ENCODE peak calls at places on chromosomes 3 and 15, in eight cellular contexts. One of them, this sample, is unnamed.
A peak's percentile ranks its signal among the peaks of the same experiment; 100 is the strongest.

GRCh38 chr3:187870360-187871203 is 125.3 kb upstream of the BCL6 start:
- DNase-seq in fibroblast of lung: no peak
- DNase-seq in adrenal gland: no peak
- DNase-seq in uterus: no peak
- DNase-seq in IMR-90: no peak
- DNase-seq in Jurkat, Clone E6-1: no peak
- DNase-seq in hepatocyte: no peak
- DNase-seq in MM.1S: no peak
- DNase-seq in this sample: no peak

GRCh38 chr3:15476378-15476777 is 45.1 kb downstream of the COLQ start:
- DNase-seq in Jurkat, Clone E6-1: no peak
- DNase-seq in adrenal gland: no peak
- DNase-seq in hepatocyte: peak; percentile 21
- DNase-seq in MM.1S: no peak
- DNase-seq in fibroblast of lung: no peak
- DNase-seq in IMR-90: peak; percentile 61
- DNase-seq in uterus: no peak
- DNase-seq in this sample: peak; percentile 17

GRCh38 chr3:125001557-125002413 is 54.0 kb downstream of the HEG1 start:
- DNase-seq in uterus: no peak
- DNase-seq in adrenal gland: no peak
- DNase-seq in hepatocyte: peak; percentile 61
- DNase-seq in Jurkat, Clone E6-1: no peak
- DNase-seq in MM.1S: no peak
- DNase-seq in fibroblast of lung: no peak
- DNase-seq in IMR-90: no peak
- DNase-seq in this sample: no peak

GRCh38 chr3:20904674-20905073 is 718.7 kb upstream of the SGO1 start:
- DNase-seq in fibroblast of lung: no peak
- DNase-seq in adrenal gland: no peak
- DNase-seq in Jurkat, Clone E6-1: no peak
- DNase-seq in hepatocyte: no peak
- DNase-seq in uterus: no peak
- DNase-seq in IMR-90: no peak
- DNase-seq in MM.1S: no peak
- DNase-seq in this sample: no peak

GRCh38 chr3:88462241-88462640 is 312.5 kb downstream of the C3orf38 start:
- DNase-seq in hepatocyte: no peak
- DNase-seq in adrenal gland: no peak
- DNase-seq in fibroblast of lung: peak; percentile 2
- DNase-seq in MM.1S: no peak
- DNase-seq in uterus: no peak
- DNase-seq in Jurkat, Clone E6-1: no peak
- DNase-seq in IMR-90: no peak
- DNase-seq in this sample: peak; percentile 52

GRCh38 chr3:149307435-149307783 is 26.0 kb downstream of the TM4SF18 start:
- DNase-seq in adrenal gland: no peak
- DNase-seq in Jurkat, Clone E6-1: no peak
- DNase-seq in fibroblast of lung: no peak
- DNase-seq in hepatocyte: no peak
- DNase-seq in uterus: no peak
- DNase-seq in MM.1S: no peak
- DNase-seq in IMR-90: no peak
- DNase-seq in this sample: no peak

GRCh38 chr15:26879770-26880169 is 12.9 kb downstream of the GABRA5 start:
- DNase-seq in Jurkat, Clone E6-1: no peak
- DNase-seq in adrenal gland: no peak
- DNase-seq in IMR-90: no peak
- DNase-seq in fibroblast of lung: no peak
- DNase-seq in MM.1S: no peak
- DNase-seq in hepatocyte: no peak
- DNase-seq in uterus: no peak
- DNase-seq in this sample: no peak

GRCh38 chr3:162292409-162292808 is 795.8 kb downstream of the OTOL1 start:
- DNase-seq in MM.1S: no peak
- DNase-seq in hepatocyte: no peak
- DNase-seq in IMR-90: no peak
- DNase-seq in fibroblast of lung: no peak
- DNase-seq in adrenal gland: no peak
- DNase-seq in Jurkat, Clone E6-1: no peak
- DNase-seq in uterus: no peak
- DNase-seq in this sample: peak; percentile 3

GRCh38 chr15:44489464-44489863 is 47.5 kb upstream of the EIF3J start:
- DNase-seq in adrenal gland: no peak
- DNase-seq in Jurkat, Clone E6-1: no peak
- DNase-seq in uterus: no peak
- DNase-seq in MM.1S: no peak
- DNase-seq in hepatocyte: no peak
- DNase-seq in IMR-90: peak; percentile 94
- DNase-seq in fibroblast of lung: peak; percentile 83
- DNase-seq in this sample: peak; percentile 88

GRCh38 chr15:95492388-95493070 is 838.0 kb upstream of the NR2F2 start:
- DNase-seq in fibroblast of lung: no peak
- DNase-seq in IMR-90: no peak
- DNase-seq in hepatocyte: peak; percentile 41
- DNase-seq in uterus: no peak
- DNase-seq in Jurkat, Clone E6-1: no peak
- DNase-seq in adrenal gland: no peak
- DNase-seq in MM.1S: no peak
- DNase-seq in this sample: no peak

GRCh38 chr15:46815765-46816164 is 901.5 kb upstream of the SEMA6D start:
- DNase-seq in adrenal gland: peak; percentile 16
- DNase-seq in uterus: no peak
- DNase-seq in IMR-90: no peak
- DNase-seq in Jurkat, Clone E6-1: no peak
- DNase-seq in hepatocyte: peak; percentile 18
- DNase-seq in fibroblast of lung: no peak
- DNase-seq in MM.1S: no peak
- DNase-seq in this sample: no peak

GRCh38 chr3:42686832-42687650 is 1.7 kb downstream of the KLHL40 start:
- DNase-seq in MM.1S: no peak
- DNase-seq in IMR-90: no peak
- DNase-seq in adrenal gland: no peak
- DNase-seq in Jurkat, Clone E6-1: no peak
- DNase-seq in uterus: no peak
- DNase-seq in fibroblast of lung: no peak
- DNase-seq in hepatocyte: no peak
- DNase-seq in this sample: no peak

GRCh38 chr15:99252326-99252725 is 1.0 kb downstream of the LRRC28 start:
- DNase-seq in MM.1S: no peak
- DNase-seq in hepatocyte: no peak
- DNase-seq in fibroblast of lung: no peak
- DNase-seq in uterus: no peak
- DNase-seq in Jurkat, Clone E6-1: no peak
- DNase-seq in IMR-90: no peak
- DNase-seq in adrenal gland: no peak
- DNase-seq in this sample: no peak

GRCh38 chr15:59968314-59968713 is 35.8 kb upstream of the FOXB1 start:
- DNase-seq in Jurkat, Clone E6-1: no peak
- DNase-seq in IMR-90: no peak
- DNase-seq in adrenal gland: no peak
- DNase-seq in uterus: no peak
- DNase-seq in MM.1S: no peak
- DNase-seq in fibroblast of lung: no peak
- DNase-seq in hepatocyte: no peak
- DNase-seq in this sample: no peak

GRCh38 chr3:113136071-113136470 is 75.3 kb upstream of the BOC start:
- DNase-seq in MM.1S: peak; percentile 33
- DNase-seq in IMR-90: peak; percentile 27
- DNase-seq in uterus: no peak
- DNase-seq in fibroblast of lung: peak; percentile 56
- DNase-seq in Jurkat, Clone E6-1: peak; percentile 8
- DNase-seq in adrenal gland: no peak
- DNase-seq in hepatocyte: peak; percentile 29
- DNase-seq in this sample: peak; percentile 55

GRCh38 chr3:122190525-122190924 is 7.1 kb downstream of the CASR start:
- DNase-seq in Jurkat, Clone E6-1: no peak
- DNase-seq in MM.1S: no peak
- DNase-seq in hepatocyte: no peak
- DNase-seq in fibroblast of lung: no peak
- DNase-seq in IMR-90: no peak
- DNase-seq in adrenal gland: no peak
- DNase-seq in uterus: no peak
- DNase-seq in this sample: no peak

GRCh38 chr15:68372291-68372811 is 59.6 kb downstream of the ITGA11 start:
- DNase-seq in uterus: peak; percentile 20
- DNase-seq in IMR-90: no peak
- DNase-seq in MM.1S: no peak
- DNase-seq in adrenal gland: peak; percentile 16
- DNase-seq in hepatocyte: no peak
- DNase-seq in fibroblast of lung: peak; percentile 33
- DNase-seq in Jurkat, Clone E6-1: no peak
- DNase-seq in this sample: peak; percentile 56

GRCh38 chr3:17431004-17431403 is 311.4 kb downstream of the TBC1D5 start:
- DNase-seq in adrenal gland: no peak
- DNase-seq in MM.1S: peak; percentile 33
- DNase-seq in Jurkat, Clone E6-1: peak; percentile 20
- DNase-seq in hepatocyte: peak; percentile 30
- DNase-seq in uterus: no peak
- DNase-seq in IMR-90: peak; percentile 53
- DNase-seq in fibroblast of lung: peak; percentile 67
- DNase-seq in this sample: peak; percentile 72

GRCh38 chr3:52408466-52408865 is 36.4 kb downstream of the SEMA3G start:
- DNase-seq in adrenal gland: no peak
- DNase-seq in hepatocyte: no peak
- DNase-seq in IMR-90: no peak
- DNase-seq in fibroblast of lung: no peak
- DNase-seq in Jurkat, Clone E6-1: no peak
- DNase-seq in uterus: no peak
- DNase-seq in MM.1S: no peak
- DNase-seq in this sample: no peak

GRCh38 chr3:187352581-187353575 is 15.3 kb upstream of the RTP4 start:
- DNase-seq in adrenal gland: no peak
- DNase-seq in IMR-90: peak; percentile 7
- DNase-seq in uterus: no peak
- DNase-seq in Jurkat, Clone E6-1: no peak
- DNase-seq in hepatocyte: peak; percentile 35
- DNase-seq in MM.1S: no peak
- DNase-seq in fibroblast of lung: no peak
- DNase-seq in this sample: peak; percentile 19

GRCh38 chr3:134332344-134332743 is 41.9 kb downstream of the AMOTL2 start:
- DNase-seq in uterus: no peak
- DNase-seq in Jurkat, Clone E6-1: no peak
- DNase-seq in hepatocyte: no peak
- DNase-seq in fibroblast of lung: no peak
- DNase-seq in IMR-90: no peak
- DNase-seq in adrenal gland: no peak
- DNase-seq in MM.1S: no peak
- DNase-seq in this sample: no peak

GRCh38 chr3:134333522-134334181 is 40.6 kb downstream of the AMOTL2 start:
- DNase-seq in uterus: no peak
- DNase-seq in MM.1S: no peak
- DNase-seq in IMR-90: peak; percentile 70
- DNase-seq in Jurkat, Clone E6-1: no peak
- DNase-seq in fibroblast of lung: peak; percentile 31
- DNase-seq in hepatocyte: peak; percentile 63
- DNase-seq in adrenal gland: no peak
- DNase-seq in this sample: peak; percentile 80

GRCh38 chr3:134336587-134336986 is 37.7 kb downstream of the AMOTL2 start:
- DNase-seq in uterus: no peak
- DNase-seq in IMR-90: peak; percentile 75
- DNase-seq in hepatocyte: peak; percentile 62
- DNase-seq in MM.1S: no peak
- DNase-seq in fibroblast of lung: peak; percentile 83
- DNase-seq in Jurkat, Clone E6-1: no peak
- DNase-seq in adrenal gland: no peak
- DNase-seq in this sample: peak; percentile 84

GRCh38 chr3:134334901-134335280 is 39.4 kb downstream of the AMOTL2 start:
- DNase-seq in MM.1S: no peak
- DNase-seq in hepatocyte: no peak
- DNase-seq in uterus: no peak
- DNase-seq in Jurkat, Clone E6-1: no peak
- DNase-seq in adrenal gland: no peak
- DNase-seq in fibroblast of lung: no peak
- DNase-seq in IMR-90: no peak
- DNase-seq in this sample: no peak

DNA sequence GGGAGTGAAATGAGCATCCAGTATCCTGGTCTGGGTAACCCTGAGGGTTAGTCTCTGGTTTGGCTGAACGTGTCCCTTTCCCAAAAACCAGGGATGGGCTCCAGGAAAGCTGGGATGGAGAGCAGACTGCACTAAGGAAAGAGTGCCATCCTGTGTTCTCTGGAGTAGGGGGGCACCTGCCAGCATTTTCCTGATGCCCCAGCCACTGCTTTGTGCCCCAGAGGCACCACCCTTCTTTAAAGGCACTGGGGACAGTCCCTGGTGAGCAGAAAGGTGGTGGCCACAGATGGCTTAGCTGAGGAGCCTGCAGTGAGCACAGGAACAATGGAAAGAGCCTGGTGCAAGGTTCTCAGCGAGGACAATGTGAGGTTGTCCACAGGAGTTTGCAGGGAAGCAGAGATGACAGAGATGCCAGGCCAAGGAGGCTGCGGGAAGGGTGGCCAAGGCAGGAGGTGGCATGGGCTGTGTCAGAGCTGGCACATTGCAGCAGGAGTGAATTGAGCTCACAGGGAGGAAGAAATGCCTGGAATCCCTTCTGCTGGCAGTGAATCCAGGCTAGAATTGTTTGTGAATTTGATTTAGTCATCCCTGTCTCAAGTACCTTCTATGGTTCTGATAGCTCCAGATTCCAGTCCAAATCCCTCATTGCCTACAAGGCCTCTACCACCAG is 39.9 kb downstream of the AMOTL2 start:
- DNase-seq in hepatocyte: no peak
- DNase-seq in adrenal gland: no peak
- DNase-seq in fibroblast of lung: no peak
- DNase-seq in IMR-90: peak; percentile 47
- DNase-seq in MM.1S: no peak
- DNase-seq in Jurkat, Clone E6-1: no peak
- DNase-seq in uterus: no peak
- DNase-seq in this sample: no peak
- H3K4me3 ChIP-seq in hepatocyte: no peak overlapping the region
- H3K4me3 ChIP-seq in adrenal gland: no peak overlapping the region
- H3K4me3 ChIP-seq in fibroblast of lung: no peak overlapping the region
- H3K4me3 ChIP-seq in IMR-90: no peak overlapping the region
- H3K4me3 ChIP-seq in MM.1S: no peak overlapping the region
- H3K4me3 ChIP-seq in Jurkat, Clone E6-1: no peak overlapping the region
- H3K4me3 ChIP-seq in uterus: no peak overlapping the region
- H3K4me3 ChIP-seq in this sample: no peak overlapping the region

GRCh38 chr3:131503328-131503650 is 518 bp upstream of the MRPL3 start:
- DNase-seq in fibroblast of lung: no peak
- DNase-seq in Jurkat, Clone E6-1: no peak
- DNase-seq in MM.1S: no peak
- DNase-seq in uterus: no peak
- DNase-seq in IMR-90: no peak
- DNase-seq in adrenal gland: no peak
- DNase-seq in hepatocyte: no peak
- DNase-seq in this sample: no peak
- H3K4me3 ChIP-seq in fibroblast of lung: peak overlapping the region; percentile 64
- H3K4me3 ChIP-seq in Jurkat, Clone E6-1: peak overlapping the region; percentile 95
- H3K4me3 ChIP-seq in MM.1S: peak overlapping the region; percentile 82
- H3K4me3 ChIP-seq in uterus: peak overlapping the region; percentile 67
- H3K4me3 ChIP-seq in IMR-90: peak overlapping the region; percentile 96
- H3K4me3 ChIP-seq in adrenal gland: peak overlapping the region; percentile 84
- H3K4me3 ChIP-seq in hepatocyte: peak overlapping the region; percentile 38
- H3K4me3 ChIP-seq in this sample: peak overlapping the region; percentile 95

GRCh38 chr3:32913790-32914446 is 37.5 kb upstream of the CCR4 start:
- DNase-seq in adrenal gland: no peak
- DNase-seq in MM.1S: no peak
- DNase-seq in IMR-90: no peak
- DNase-seq in Jurkat, Clone E6-1: no peak
- DNase-seq in hepatocyte: no peak
- DNase-seq in fibroblast of lung: peak; percentile 55
- DNase-seq in uterus: peak; percentile 18
- DNase-seq in this sample: peak; percentile 26
- H3K4me3 ChIP-seq in adrenal gland: no peak overlapping the region
- H3K4me3 ChIP-seq in MM.1S: no peak overlapping the region
- H3K4me3 ChIP-seq in IMR-90: no peak overlapping the region
- H3K4me3 ChIP-seq in Jurkat, Clone E6-1: no peak overlapping the region
- H3K4me3 ChIP-seq in hepatocyte: no peak overlapping the region
- H3K4me3 ChIP-seq in fibroblast of lung: no peak overlapping the region
- H3K4me3 ChIP-seq in uterus: no peak overlapping the region
- H3K4me3 ChIP-seq in this sample: no peak overlapping the region

GRCh38 chr3:159655202-159655601 is 333.4 kb upstream of the IL12A start:
- DNase-seq in IMR-90: no peak
- DNase-seq in adrenal gland: no peak
- DNase-seq in Jurkat, Clone E6-1: no peak
- DNase-seq in uterus: no peak
- DNase-seq in fibroblast of lung: no peak
- DNase-seq in MM.1S: no peak
- DNase-seq in hepatocyte: no peak
- DNase-seq in this sample: no peak
- H3K4me3 ChIP-seq in IMR-90: no peak overlapping the region
- H3K4me3 ChIP-seq in adrenal gland: no peak overlapping the region
- H3K4me3 ChIP-seq in Jurkat, Clone E6-1: no peak overlapping the region
- H3K4me3 ChIP-seq in uterus: no peak overlapping the region
- H3K4me3 ChIP-seq in fibroblast of lung: no peak overlapping the region
- H3K4me3 ChIP-seq in MM.1S: no peak overlapping the region
- H3K4me3 ChIP-seq in hepatocyte: no peak overlapping the region
- H3K4me3 ChIP-seq in this sample: no peak overlapping the region

This sample was measured in choroid plexus epithelial cell.